ENCODE peak calls at places on chromosomes 7 and 10, in seven cellular contexts. A is prostate gland, T is transverse colon, H is GM12892, J is sigmoid colon, Q is GM12891, Y is K562. U is an unnamed sample.

GRCh38 chr7:27953361-27953760 is 213.4 kb downstream of the TAX1BP1 start:
- DNase-seq in A (no peak), T (no peak), H (no peak), J (no peak), Q (no peak), Y (no peak), U (no peak)

GRCh38 chr10:116654816-116655215 is 34.1 kb downstream of the PNLIPRP2 start:
- DNase-seq in A (no peak), T (no peak), H (no peak), J (no peak), Q (no peak), Y (no peak), U (peak)

GRCh38 chr10:49457686-49458085 is 61.8 kb upstream of the DRGX start:
- DNase-seq in A (no peak), T (no peak), H (no peak), J (no peak), Q (no peak), Y (no peak), U (no peak)

GRCh38 chr7:43781726-43782607 is 23.5 kb downstream of the BLVRA start:
- DNase-seq in A (no peak), T (no peak), H (no peak), J (peak), Q (no peak), Y (no peak), U (no peak)

GRCh38 chr10:124366343-124366742 is 52.4 kb downstream of the OAT start:
- DNase-seq in A (no peak), T (no peak), H (no peak), J (no peak), Q (no peak), Y (no peak), U (no peak)

GRCh38 chr10:60905580-60905979 is 38.4 kb downstream of the RHOBTB1 start:
- DNase-seq in A (no peak), T (peak), H (no peak), J (peak), Q (no peak), Y (no peak), U (no peak)

GRCh38 chr7:36475011-36475342 is 85.3 kb downstream of the ANLN start:
- DNase-seq in A (no peak), T (no peak), H (no peak), J (no peak), Q (no peak), Y (no peak), U (no peak)

GRCh38 chr7:861222-861621 is 15.1 kb upstream of the GET4 start:
- DNase-seq in A (no peak), T (peak), H (no peak), J (no peak), Q (no peak), Y (no peak), U (no peak)

GRCh38 chr7:117124585-117125220 is 171.4 kb downstream of the ST7 start:
- DNase-seq in A (no peak), T (peak), H (no peak), J (peak), Q (no peak), Y (peak), U (no peak)

GRCh38 chr7:141132671-141133070 is 58.8 kb downstream of the TMEM178B start:
- DNase-seq in A (no peak), T (no peak), H (no peak), J (no peak), Q (no peak), Y (no peak), U (no peak)

GRCh38 chr7:145511014-145511413 is 605.6 kb upstream of the CNTNAP2 start:
- DNase-seq in A (no peak), T (no peak), H (no peak), J (no peak), Q (no peak), Y (no peak), U (no peak)

GRCh38 chr10:49187044-49187484 is 1.1 kb downstream of the TMEM273 start:
- DNase-seq in A (no peak), T (no peak), H (no peak), J (no peak), Q (no peak), Y (no peak), U (no peak)

GRCh38 chr10:82267014-82267413 is 392.0 kb downstream of the NRG3 start:
- DNase-seq in A (no peak), T (no peak), H (no peak), J (no peak), Q (no peak), Y (no peak), U (no peak)

GRCh38 chr7:141674201-141674671 is 27.7 kb downstream of the DENND11 start:
- DNase-seq in A (no peak), T (no peak), H (no peak), J (no peak), Q (no peak), Y (no peak), U (peak)

GRCh38 chr7:116671681-116672595 is at the start of gene MET:
- DNase-seq in A (peak), T (peak), H (peak), J (peak), Q (peak), Y (peak), U (peak)

GRCh38 chr10:46048152-46048551 is 2.1 kb upstream of the MSMB start:
- DNase-seq in A (no peak), T (no peak), H (no peak), J (no peak), Q (no peak), Y (no peak), U (peak)

GRCh38 chr7:159166530-159166929 is 21.9 kb upstream of the VIPR2 start:
- DNase-seq in A (no peak), T (no peak), H (no peak), J (no peak), Q (no peak), Y (no peak), U (no peak)

GRCh38 chr7:105636982-105637381 is 55.7 kb upstream of the EFCAB10 start:
- DNase-seq in A (no peak), T (no peak), H (no peak), J (peak), Q (no peak), Y (no peak), U (no peak)

GRCh38 chr7:92092210-92092609 is 42.1 kb downstream of the CYP51A1 start:
- DNase-seq in A (no peak), T (no peak), H (no peak), J (no peak), Q (no peak), Y (no peak), U (no peak)

GRCh38 chr10:566241-566885 is 123.1 kb downstream of the DIP2C start:
- DNase-seq in A (no peak), T (no peak), H (no peak), J (no peak), Q (no peak), Y (no peak), U (no peak)

GRCh38 chr10:133235265-133235664 is 2.4 kb upstream of the VENTX start:
- DNase-seq in A (no peak), T (no peak), H (no peak), J (no peak), Q (no peak), Y (peak), U (no peak)

DNA sequence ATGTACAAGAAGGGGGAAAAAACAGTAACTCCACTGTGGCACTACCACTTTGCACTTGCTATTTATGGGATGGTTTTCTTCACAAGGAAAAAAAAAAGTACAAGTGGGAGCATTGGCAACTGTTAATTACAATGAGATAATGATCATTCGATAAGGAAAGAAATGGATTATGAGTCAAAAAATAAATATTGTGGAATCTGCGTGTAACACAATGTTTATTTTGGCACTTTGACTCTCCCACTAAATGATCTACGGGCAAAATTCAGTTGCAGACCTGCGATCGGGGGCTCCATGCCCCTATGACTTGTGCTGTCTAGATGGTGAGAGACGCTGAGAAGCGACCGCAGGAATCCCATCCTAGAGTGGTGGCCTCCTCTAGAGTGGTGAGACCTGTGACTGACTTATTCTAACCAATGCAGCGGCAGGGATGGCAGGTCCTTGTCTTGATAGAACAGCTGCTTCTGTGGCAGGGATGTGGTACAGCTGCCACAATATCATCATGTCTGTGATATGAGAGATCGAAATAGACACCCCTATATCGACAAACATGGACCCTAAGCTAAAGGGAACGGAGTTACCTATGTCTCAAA is 345.0 kb upstream of the KLF6 start:
- DNase-seq in A (no peak), T (no peak), H (no peak), J (no peak), Q (no peak), Y (no peak), U (no peak)
- TF ChIP-seq POLR2AphosphoS5 in A (no peak), T (no peak), H (no peak), J (no peak), Q (no peak), Y (no peak), U (no peak)

GRCh38 chr7:100433592-100434296 is 2.6 kb downstream of the PPP1R35 start:
- DNase-seq in A (no peak), T (no peak), H (no peak), J (peak), Q (no peak), Y (no peak), U (no peak)

GRCh38 chr7:100434297-100435144 is 1.8 kb downstream of the PPP1R35 start:
- DNase-seq in A (no peak), T (no peak), H (no peak), J (peak), Q (no peak), Y (no peak), U (no peak)

GRCh38 chr7:100433276-100433591 is 3.1 kb downstream of the PPP1R35 start:
- DNase-seq in A (no peak), T (no peak), H (no peak), J (peak), Q (no peak), Y (no peak), U (no peak)

GRCh38 chr7:100437150-100438100 is 1.1 kb upstream of the PPP1R35 start:
- DNase-seq in A (no peak), T (no peak), H (no peak), J (peak), Q (no peak), Y (no peak), U (no peak)

DNA sequence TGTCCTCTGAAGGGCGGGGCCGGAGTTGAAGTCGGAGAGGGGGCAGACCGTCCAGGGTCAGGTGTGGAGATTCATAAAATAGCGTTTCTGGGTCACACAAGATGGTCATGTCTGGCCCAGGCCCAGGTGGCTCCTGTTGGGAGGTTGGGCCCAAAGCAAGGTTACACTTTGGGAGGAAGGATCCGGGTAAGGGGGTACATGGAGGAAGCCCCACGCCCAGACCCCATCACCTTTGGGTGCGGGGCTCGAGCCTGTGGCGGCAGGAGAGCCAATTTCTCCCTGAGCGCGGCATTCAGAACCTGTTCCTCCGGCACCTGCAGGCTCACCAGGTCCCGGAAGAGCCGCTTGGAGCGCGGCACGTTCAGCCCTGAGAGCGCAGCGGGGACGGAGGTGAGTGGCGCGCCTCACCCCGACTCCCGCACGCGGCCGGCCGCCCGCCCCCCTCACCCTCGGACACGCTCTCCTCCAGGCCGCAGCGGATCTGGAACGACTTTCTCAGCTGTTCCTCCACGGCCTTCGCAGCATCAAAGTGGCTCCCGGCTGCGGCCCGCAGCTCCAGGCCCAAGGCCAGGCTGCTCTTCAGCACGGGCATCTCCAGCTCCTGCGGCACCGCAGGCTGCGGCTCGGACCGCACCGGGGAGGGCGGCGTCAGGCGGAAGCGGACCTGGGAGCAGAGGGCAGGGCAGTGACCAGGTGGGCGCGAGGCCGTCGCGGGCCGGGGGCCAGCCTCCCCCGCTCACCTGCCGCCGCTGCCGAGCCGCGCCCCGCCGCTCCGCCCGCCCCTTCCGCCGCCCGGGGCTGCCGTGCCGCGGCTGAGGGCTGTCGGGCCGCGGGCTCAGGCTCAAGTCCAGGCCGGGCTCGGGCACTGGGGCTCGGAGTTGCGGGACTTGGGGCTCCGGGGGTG is 644 bp downstream of the PPP1R35 start:
- DNase-seq in A (peak), T (peak), H (peak), J (peak), Q (no peak), Y (peak), U (peak)
- TF ChIP-seq POLR2AphosphoS5 in A (peak), T (peak), H (peak), J (peak), Q (peak), Y (peak), U (peak)

GRCh38 chr7:155205368-155206285 is 92.1 kb upstream of the INSIG1 start:
- DNase-seq in A (peak), T (peak), H (peak), J (peak), Q (peak), Y (peak), U (peak)
- TF ChIP-seq POLR2AphosphoS5 in A (peak), T (peak), H (peak), J (peak), Q (peak), Y (peak), U (no peak)

GRCh38 chr10:72742077-72742476 is 50.1 kb downstream of the MCU start:
- DNase-seq in A (no peak), T (no peak), H (no peak), J (no peak), Q (no peak), Y (no peak), U (no peak)

GRCh38 chr10:72738476-72738875 is 46.5 kb downstream of the MCU start:
- DNase-seq in A (no peak), T (no peak), H (no peak), J (no peak), Q (no peak), Y (no peak), U (no peak)

GRCh38 chr10:72742797-72743196 is 50.9 kb downstream of the MCU start:
- DNase-seq in A (no peak), T (no peak), H (no peak), J (no peak), Q (no peak), Y (no peak), U (no peak)

GRCh38 chr10:72736881-72737280 is 44.9 kb downstream of the MCU start:
- DNase-seq in A (no peak), T (no peak), H (no peak), J (no peak), Q (no peak), Y (no peak), U (no peak)

DNA sequence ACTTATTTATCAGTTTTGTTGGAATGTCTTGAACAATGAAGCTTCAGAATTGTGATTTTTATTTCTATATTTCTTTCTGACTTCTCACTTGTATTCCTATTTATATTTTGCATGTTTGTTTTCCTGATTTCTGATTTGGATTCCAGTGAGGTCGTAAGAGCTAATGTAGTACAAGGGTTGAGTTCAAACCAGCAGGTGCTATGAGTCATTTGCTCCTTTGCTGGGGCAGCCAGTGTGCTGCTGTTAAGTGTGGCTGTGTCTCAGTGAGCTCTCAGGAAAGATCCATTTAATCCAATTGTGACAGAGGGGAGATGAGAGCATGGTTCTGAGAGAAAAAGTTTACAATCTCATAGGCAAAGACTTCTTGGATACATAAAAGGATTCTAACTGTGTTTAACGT is 48.6 kb downstream of the MCU start:
- DNase-seq in A (no peak), T (peak), H (no peak), J (peak), Q (no peak), Y (no peak), U (no peak)
- TF ChIP-seq POLR2AphosphoS5 in A (no peak), T (no peak), H (no peak), J (no peak), Q (no peak), Y (no peak), U (no peak)

U was measured in GM23338.